ENCODE peak calls at places on chromosomes 2 and 18, in five cellular contexts. U is astrocyte, H is fibroblast of pulmonary artery, G is tibial artery, P is endodermal cell. R is an unnamed sample.

GRCh38 chr2:234326694-234327093 is 170.2 kb downstream of the ARL4C start:
- DNase-seq in G (no peak), P (no peak), H (no peak), U (no peak), R (no peak)

GRCh38 chr2:174608866-174609214 is 11.2 kb upstream of the WIPF1 start:
- DNase-seq in H (no peak), U (no peak), P (no peak), G (no peak), R (no peak)

GRCh38 chr2:197219636-197220035 is 90.9 kb downstream of the ANKRD44 start:
- DNase-seq in U (no peak), P (no peak), H (peak; percentile 31), G (no peak), R (no peak)

GRCh38 chr2:189124175-189124574 is 55.4 kb downstream of the COL5A2 start:
- DNase-seq in G (no peak), H (no peak), P (no peak), U (peak; percentile 22), R (no peak)

GRCh38 chr18:55731594-55732042 is 143.6 kb upstream of the TCF4 start:
- DNase-seq in U (no peak), P (no peak), H (peak; percentile 82), G (no peak), R (no peak)

GRCh38 chr2:140356697-140357096 is 1576.5 kb upstream of the NXPH2 start:
- DNase-seq in G (no peak), U (no peak), P (no peak), H (no peak), R (no peak)

GRCh38 chr2:72511906-72512305 is 313.9 kb downstream of the EXOC6B start:
- DNase-seq in H (no peak), P (no peak), G (no peak), U (no peak), R (no peak)

GRCh38 chr2:133080822-133081221 is 410.8 kb upstream of the LYPD1 start:
- DNase-seq in H (no peak), P (no peak), U (no peak), G (no peak), R (no peak)

GRCh38 chr2:47379384-47379783 is 23.6 kb upstream of the MSH2 start:
- DNase-seq in U (no peak), G (no peak), P (no peak), H (no peak), R (no peak)

GRCh38 chr2:160984426-160985077 is 175.7 kb upstream of the TANK start:
- DNase-seq in P (no peak), H (peak; percentile 20), G (no peak), U (no peak), R (no peak)

GRCh38 chr2:24359701-24360049 is 661 bp downstream of the ITSN2 start:
- DNase-seq in H (peak; percentile 17), G (peak; percentile 53), P (no peak), U (peak; percentile 12), R (no peak)

GRCh38 chr2:71482055-71482454 is 28.7 kb downstream of the DYSF start:
- DNase-seq in H (no peak), P (peak; percentile 79), U (no peak), G (no peak), R (no peak)

GRCh38 chr2:21415234-21415633 is 291.5 kb downstream of the TDRD15 start:
- DNase-seq in H (no peak), P (peak; percentile 79), G (no peak), U (no peak), R (peak; percentile 8)

GRCh38 chr2:96923810-96924774 is 54.2 kb upstream of the SEMA4C start:
- DNase-seq in P (no peak), H (no peak), U (no peak), G (no peak), R (no peak)

GRCh38 chr2:96921561-96922303 is 51.9 kb upstream of the SEMA4C start:
- DNase-seq in U (no peak), G (no peak), H (no peak), P (no peak), R (no peak)

GRCh38 chr2:96924775-96925747 is 55.2 kb upstream of the SEMA4C start:
- DNase-seq in U (no peak), G (no peak), P (no peak), H (no peak), R (no peak)

GRCh38 chr2:96920801-96921560 is 51.1 kb upstream of the SEMA4C start:
- DNase-seq in P (no peak), H (no peak), G (no peak), U (no peak), R (no peak)

GRCh38 chr2:96923201-96923600 is 53.3 kb upstream of the SEMA4C start:
- DNase-seq in P (no peak), U (no peak), H (no peak), G (no peak), R (no peak)
- H3K4me3 ChIP-seq in P (no peak overlapping the region), U (no peak overlapping the region), H (no peak overlapping the region), G (no peak overlapping the region), R (no peak overlapping the region)

GRCh38 chr18:46411862-46412690 is 244.9 kb downstream of the LOXHD1 start:
- DNase-seq in H (no peak), P (peak; percentile 82), U (peak; percentile 16), G (no peak), R (no peak)
- H3K4me3 ChIP-seq in H (no peak overlapping the region), P (no peak overlapping the region), U (no peak overlapping the region), G (no peak overlapping the region), R (no peak overlapping the region)

GRCh38 chr2:26945991-26946750 is 24.3 kb upstream of the MAPRE3 start:
- DNase-seq in P (no peak), U (no peak), H (no peak), G (no peak), R (no peak)
- H3K4me3 ChIP-seq in P (no peak overlapping the region), U (no peak overlapping the region), H (no peak overlapping the region), G (no peak overlapping the region), R (no peak overlapping the region)

DNA sequence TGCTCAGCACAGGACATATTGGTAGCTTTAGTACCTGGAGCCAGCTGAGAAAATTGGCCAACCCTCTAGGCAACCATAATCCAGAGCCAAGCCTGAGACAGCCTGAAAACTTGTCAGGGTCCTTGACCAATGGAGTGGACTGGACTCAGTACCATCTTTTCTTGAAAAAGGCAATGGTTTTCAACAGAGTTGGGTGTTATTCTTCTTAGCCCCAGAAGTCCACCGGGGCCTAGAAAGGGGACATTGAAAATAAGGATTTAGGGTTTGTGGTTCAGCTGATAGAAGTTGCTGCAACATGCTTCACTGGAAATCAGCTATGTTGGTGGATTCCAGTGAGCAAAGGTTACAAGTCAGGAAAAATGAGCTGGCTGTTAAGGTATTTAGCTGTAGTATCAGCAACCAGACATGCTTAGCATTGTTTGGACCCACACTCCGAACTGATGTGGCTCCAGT is 22.1 kb upstream of the CNOT11 start:
- DNase-seq in G (no peak), H (peak; percentile 39), P (no peak), U (peak; percentile 90), R (no peak)
- H3K4me3 ChIP-seq in G (no peak overlapping the region), H (no peak overlapping the region), P (no peak overlapping the region), U (no peak overlapping the region), R (no peak overlapping the region)

GRCh38 chr2:159285433-159285832 is 1.1 kb downstream of the WDSUB1 start:
- DNase-seq in U (no peak), H (no peak), P (no peak), G (no peak), R (no peak)
- H3K4me3 ChIP-seq in U (peak overlapping the region; percentile 78), H (peak overlapping the region; percentile 81), P (peak overlapping the region; percentile 88), G (peak overlapping the region; percentile 95), R (peak overlapping the region; percentile 86)

GRCh38 chr2:176956791-176957190 is 255.8 kb upstream of the HNRNPA3 start:
- DNase-seq in G (no peak), H (no peak), P (no peak), U (no peak), R (no peak)
- H3K4me3 ChIP-seq in G (no peak overlapping the region), H (no peak overlapping the region), P (no peak overlapping the region), U (no peak overlapping the region), R (no peak overlapping the region)

GRCh38 chr2:237411683-237412349 is 2.1 kb downstream of the COL6A3 start:
- DNase-seq in P (no peak), G (peak; percentile 65), H (peak; percentile 63), U (no peak), R (no peak)
- H3K4me3 ChIP-seq in P (no peak overlapping the region), G (peak overlapping the region; percentile 52), H (peak overlapping the region; percentile 92), U (peak overlapping the region; percentile 61), R (no peak overlapping the region)

GRCh38 chr2:230869691-230870543 is 5.2 kb downstream of the ITM2C start:
- DNase-seq in H (no peak), U (no peak), G (no peak), P (peak; percentile 56), R (no peak)
- H3K4me3 ChIP-seq in H (no peak overlapping the region), U (no peak overlapping the region), G (no peak overlapping the region), P (no peak overlapping the region), R (no peak overlapping the region)

R was measured in Jurkat, Clone E6-1.